ENCODE peak calls at places on chromosomes 6 and 20, in five cellular contexts. X is fibroblast of the aortic adventitia, S is heart right ventricle, F is nephron progenitor cell, B is GM23338. A is an unnamed sample.
A peak's percentile ranks its signal among the peaks of the same experiment; 100 is the strongest.

GRCh38 chr6:22113046-22113766 is 183.6 kb downstream of the PRL start:
- DNase-seq in S (peak; percentile 12), F (no peak), X (peak; percentile 99), B (no peak), A (peak; percentile 94)

GRCh38 chr6:109508166-109508860 is 25.3 kb upstream of the ZBTB24 start:
- DNase-seq in X (no peak), F (no peak), B (no peak), S (no peak), A (no peak)

GRCh38 chr20:23190557-23190956 is 104.4 kb upstream of the CD93 start:
- DNase-seq in F (no peak), B (no peak), X (no peak), S (no peak), A (no peak)

GRCh38 chr6:35177586-35177985 is 36.2 kb upstream of the SCUBE3 start:
- DNase-seq in B (no peak), X (no peak), F (no peak), S (no peak), A (no peak)

GRCh38 chr20:44861547-44862006 is 23.9 kb upstream of the YWHAB start:
- DNase-seq in X (peak; percentile 93), S (no peak), B (no peak), F (no peak), A (peak; percentile 26)

GRCh38 chr20:46378390-46379009 is 27.9 kb downstream of the ELMO2 start:
- DNase-seq in X (no peak), S (no peak), B (no peak), F (no peak), A (no peak)

GRCh38 chr6:79438015-79438414 is 99.2 kb downstream of the LCA5 start:
- DNase-seq in B (no peak), F (no peak), S (no peak), X (peak; percentile 61), A (no peak)

GRCh38 chr6:100472674-100473073 is 8.0 kb upstream of the SIM1 start:
- DNase-seq in S (no peak), B (peak; percentile 23), F (no peak), X (no peak), A (no peak)

GRCh38 chr6:38262041-38262440 is 377.7 kb downstream of the BTBD9 start:
- DNase-seq in F (no peak), S (peak; percentile 15), X (peak; percentile 79), B (peak; percentile 57), A (peak; percentile 58)

GRCh38 chr20:21781446-21782075 is 76.1 kb downstream of the PAX1 start:
- DNase-seq in B (peak; percentile 57), S (no peak), F (no peak), X (no peak), A (no peak)

GRCh38 chr6:45084257-45084656 is 243.9 kb upstream of the RUNX2 start:
- DNase-seq in F (no peak), B (no peak), S (no peak), X (no peak), A (no peak)

GRCh38 chr20:51507357-51508036 is 35.0 kb downstream of the NFATC2 start:
- DNase-seq in B (no peak), X (no peak), F (no peak), S (no peak), A (no peak)

GRCh38 chr20:50191065-50191565 is 485 bp downstream of the CEBPB start:
- DNase-seq in X (peak; percentile 52), B (peak; percentile 28), S (peak; percentile 55), F (no peak), A (no peak)

GRCh38 chr6:29414588-29414987 is at the start of gene OR12D1:
- DNase-seq in B (peak; percentile 59), F (no peak), X (no peak), S (no peak), A (no peak)

GRCh38 chr6:110342759-110343158 is 15.4 kb downstream of the METTL24 start:
- DNase-seq in B (no peak), S (no peak), F (no peak), X (no peak), A (no peak)

GRCh38 chr6:81743649-81744048 is 8.8 kb downstream of the TENT5A start:
- DNase-seq in S (no peak), F (no peak), B (no peak), X (no peak), A (no peak)

GRCh38 chr6:73969982-73970960 is 274.3 kb downstream of the CD109 start:
- DNase-seq in F (peak; percentile 8), S (peak; percentile 28), B (peak; percentile 80), X (peak; percentile 69), A (peak; percentile 30)

DNA sequence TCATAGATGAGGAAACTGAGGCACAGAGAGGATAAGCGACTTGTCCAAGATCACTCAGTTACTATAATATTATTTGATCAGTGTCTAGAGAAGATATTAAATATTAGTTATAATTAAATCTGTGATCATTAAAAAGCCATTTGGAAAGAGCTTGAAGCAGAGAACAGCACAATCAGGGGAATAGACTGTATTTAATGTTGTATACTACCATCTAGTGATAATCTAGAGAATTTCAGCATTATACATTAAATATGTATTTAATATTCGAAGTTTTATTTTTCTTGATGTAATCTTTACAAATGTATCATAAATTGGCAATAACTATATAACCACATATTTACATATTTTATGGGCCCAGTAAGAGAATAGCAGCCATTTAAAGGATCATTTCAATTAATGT is 20.2 kb upstream of the MTCL3 start:
- DNase-seq in F (no peak), B (no peak), S (no peak), X (peak; percentile 66), A (no peak)
- TF ChIP-seq CTCF in F (no peak), B (no peak), S (peak; percentile 50), X (peak; percentile 6), A (no peak)

DNA sequence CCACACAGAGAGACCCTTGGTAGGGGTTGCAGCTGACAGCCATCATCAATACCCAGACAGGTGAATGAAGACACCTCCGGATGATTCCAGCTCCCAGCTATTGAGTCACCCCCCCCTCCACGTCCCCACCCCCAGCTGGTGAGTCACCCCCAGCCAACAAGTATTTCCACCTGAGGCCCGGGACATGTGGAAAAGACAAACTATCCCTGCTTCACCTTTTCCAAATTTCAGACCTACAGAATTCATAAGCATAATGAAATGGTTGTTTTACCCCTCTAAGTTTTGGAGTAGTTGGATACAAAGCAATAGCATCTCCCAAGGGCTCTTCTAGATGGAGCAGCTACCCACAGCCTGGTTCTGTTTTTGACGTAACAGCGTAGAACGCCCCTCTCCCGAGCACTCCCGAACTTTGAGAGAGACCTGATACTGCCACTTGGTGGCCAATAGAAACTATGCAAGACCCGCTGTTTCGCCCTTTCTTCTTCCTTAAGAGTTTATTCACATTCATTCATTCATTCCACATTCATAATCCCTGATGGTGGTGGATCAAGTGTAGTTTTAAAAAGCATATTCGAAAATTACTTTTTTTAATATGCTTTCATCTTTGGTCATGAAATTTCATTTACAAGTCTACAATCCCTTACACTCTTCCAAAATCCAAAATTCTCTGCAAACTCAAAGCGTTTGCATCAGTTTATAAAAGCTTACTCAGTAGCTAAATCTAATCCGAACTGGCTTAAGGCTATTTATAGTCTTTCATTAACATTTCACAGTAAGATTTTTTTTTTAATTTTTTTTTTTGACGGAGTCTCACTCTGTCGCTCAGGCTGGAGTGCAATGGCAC is 15.1 kb upstream of the PPP1R16B start:
- DNase-seq in X (peak; percentile 55), B (peak; percentile 92), S (no peak), F (peak; percentile 42), A (no peak)
- TF ChIP-seq CTCF in X (peak; percentile 68), B (peak; percentile 85), S (peak; percentile 59), F (peak; percentile 63), A (peak; percentile 66)

GRCh38 chr6:134145786-134146185 is 93.4 kb upstream of the SLC2A12 start:
- DNase-seq in F (no peak), X (peak; percentile 84), B (peak; percentile 42), S (no peak), A (peak; percentile 51)
- TF ChIP-seq CTCF in F (no peak), X (no peak), B (no peak), S (no peak), A (no peak)

DNA sequence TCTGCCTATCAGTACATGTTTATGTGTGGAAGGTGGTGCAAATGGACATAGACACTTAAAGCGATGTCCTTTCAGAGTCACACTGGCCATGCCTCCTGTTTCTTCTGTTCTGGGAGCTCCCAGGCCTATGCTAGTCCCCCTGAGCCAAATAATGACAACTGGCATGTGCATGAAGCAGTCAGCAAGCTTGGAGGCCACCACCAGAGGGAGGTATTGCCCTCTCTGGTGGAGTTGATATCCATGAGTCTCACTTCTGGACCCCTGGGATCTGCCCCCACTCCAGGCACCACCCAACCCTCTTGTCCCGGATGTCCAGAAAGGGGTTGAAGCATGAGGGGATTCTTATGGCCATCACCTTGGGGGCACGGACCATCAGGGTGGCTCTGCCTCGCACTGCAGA is 172.2 kb downstream of the AIG1 start:
- DNase-seq in X (peak; percentile 31), B (peak; percentile 68), F (peak; percentile 23), S (no peak), A (no peak)
- TF ChIP-seq CTCF in X (peak; percentile 60), B (peak; percentile 88), F (peak; percentile 24), S (peak; percentile 52), A (peak; percentile 55)